ENCODE peak calls at places on chromosomes 7 and 10, in five cellular contexts. M is pancreas, Y is AG10803, H is GM23338, B is HCT116. A is an unnamed sample.

GRCh38 chr7:98278408-98278807 is 3.1 kb upstream of the BRI3 start:
- DNase-seq in M (no peak), Y (no peak), H (peak), B (no peak), A (no peak)

GRCh38 chr7:84237533-84238173 is 43.1 kb upstream of the SEMA3A start:
- DNase-seq in M (no peak), Y (peak), H (no peak), B (peak), A (no peak)

GRCh38 chr7:73799282-73800141 is 29.4 kb upstream of the CLDN3 start:
- DNase-seq in M (no peak), Y (no peak), H (no peak), B (peak), A (no peak)

GRCh38 chr7:90645784-90646183 is 49.7 kb downstream of the CDK14 start:
- DNase-seq in M (no peak), Y (no peak), H (no peak), B (no peak), A (no peak)

GRCh38 chr7:131648491-131648890 is 92.1 kb upstream of the PODXL start:
- DNase-seq in M (no peak), Y (no peak), H (peak), B (no peak), A (no peak)

GRCh38 chr10:79372871-79373270 is 25.6 kb downstream of the PPIF start:
- DNase-seq in M (no peak), Y (no peak), H (no peak), B (no peak), A (no peak)

GRCh38 chr7:22723171-22723601 is 3.8 kb upstream of the IL6 start:
- DNase-seq in M (peak), Y (peak), H (no peak), B (no peak), A (no peak)

GRCh38 chr7:130365511-130366441 is 14.5 kb upstream of the CPA1 start:
- DNase-seq in M (peak), Y (peak), H (peak), B (no peak), A (no peak)

GRCh38 chr7:100093498-100093897 is 4.7 kb downstream of the COPS6 start:
- DNase-seq in M (no peak), Y (no peak), H (no peak), B (no peak), A (no peak)

GRCh38 chr7:158042156-158042880 is 545.3 kb downstream of the PTPRN2 start:
- DNase-seq in M (no peak), Y (no peak), H (no peak), B (no peak), A (no peak)

GRCh38 chr10:30396708-30397107 is 37.3 kb upstream of the MAP3K8 start:
- DNase-seq in M (no peak), Y (no peak), H (no peak), B (no peak), A (no peak)

GRCh38 chr7:143361552-143362125 is 874 bp downstream of the FAM131B start:
- DNase-seq in M (no peak), Y (no peak), H (peak), B (no peak), A (no peak)

GRCh38 chr10:44009891-44010290 is 361.2 kb upstream of the ZNF32 start:
- DNase-seq in M (no peak), Y (peak), H (no peak), B (no peak), A (no peak)

GRCh38 chr10:52739380-52740154 is 33.0 kb downstream of the MBL2 start:
- DNase-seq in M (no peak), Y (no peak), H (no peak), B (no peak), A (no peak)

GRCh38 chr7:105759670-105760548 is 116.5 kb downstream of the ATXN7L1 start:
- DNase-seq in M (peak), Y (peak), H (peak), B (peak), A (no peak)

GRCh38 chr10:79192677-79193003 is 123.9 kb downstream of the ZMIZ1 start:
- DNase-seq in M (no peak), Y (peak), H (no peak), B (no peak), A (no peak)

GRCh38 chr7:48017674-48018073 is 11.2 kb downstream of the SUN3 start:
- DNase-seq in M (no peak), Y (no peak), H (no peak), B (no peak), A (no peak)

GRCh38 chr10:35480150-35480549 is 125.0 kb upstream of the GJD4 start:
- DNase-seq in M (no peak), Y (no peak), H (peak), B (no peak), A (no peak)

GRCh38 chr10:4195214-4195613 is 410.2 kb upstream of the KLF6 start:
- DNase-seq in M (no peak), Y (peak), H (no peak), B (peak), A (no peak)

GRCh38 chr10:132526676-132527075 is 10.9 kb upstream of the INPP5A start:
- DNase-seq in M (no peak), Y (peak), H (no peak), B (no peak), A (no peak)

DNA sequence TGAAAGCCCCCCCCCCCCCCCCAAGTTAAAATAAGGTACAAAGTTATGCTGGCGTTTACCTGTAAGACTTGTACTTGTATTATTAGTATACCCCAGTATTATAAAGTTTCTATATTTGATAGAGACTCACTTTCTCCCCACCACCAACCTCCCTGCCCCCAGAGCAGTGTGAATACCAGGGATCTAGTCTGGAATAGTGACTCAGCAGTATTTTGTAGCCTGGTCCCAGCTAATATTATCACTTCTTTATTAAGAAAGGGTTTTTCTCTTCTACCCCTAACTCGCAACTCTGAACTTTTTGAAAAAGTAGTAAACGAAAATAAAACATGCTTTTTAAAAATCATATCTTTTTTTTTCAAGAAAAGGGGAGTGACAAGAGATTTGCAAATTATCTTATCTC is 26.7 kb downstream of the GLI3 start:
- DNase-seq in M (no peak), Y (no peak), H (no peak), B (no peak), A (no peak)
- H3K4me3 ChIP-seq in M (no peak), Y (no peak), H (no peak), B (no peak), A (no peak)

GRCh38 chr7:17843041-17843440 is 97.3 kb downstream of the SNX13 start:
- DNase-seq in M (no peak), Y (no peak), H (no peak), B (no peak), A (no peak)

GRCh38 chr7:17845197-17845547 is 95.1 kb downstream of the SNX13 start:
- DNase-seq in M (no peak), Y (no peak), H (no peak), B (no peak), A (no peak)

GRCh38 chr7:17846935-17847334 is 93.4 kb downstream of the SNX13 start:
- DNase-seq in M (no peak), Y (no peak), H (no peak), B (no peak), A (no peak)

GRCh38 chr7:17844022-17844421 is 96.3 kb downstream of the SNX13 start:
- DNase-seq in M (no peak), Y (no peak), H (no peak), B (no peak), A (no peak)

GRCh38 chr7:17844514-17845196 is 95.6 kb downstream of the SNX13 start:
- DNase-seq in M (no peak), Y (peak), H (no peak), B (no peak), A (no peak)
- H3K4me3 ChIP-seq in M (no peak), Y (no peak), H (no peak), B (no peak), A (no peak)

DNA sequence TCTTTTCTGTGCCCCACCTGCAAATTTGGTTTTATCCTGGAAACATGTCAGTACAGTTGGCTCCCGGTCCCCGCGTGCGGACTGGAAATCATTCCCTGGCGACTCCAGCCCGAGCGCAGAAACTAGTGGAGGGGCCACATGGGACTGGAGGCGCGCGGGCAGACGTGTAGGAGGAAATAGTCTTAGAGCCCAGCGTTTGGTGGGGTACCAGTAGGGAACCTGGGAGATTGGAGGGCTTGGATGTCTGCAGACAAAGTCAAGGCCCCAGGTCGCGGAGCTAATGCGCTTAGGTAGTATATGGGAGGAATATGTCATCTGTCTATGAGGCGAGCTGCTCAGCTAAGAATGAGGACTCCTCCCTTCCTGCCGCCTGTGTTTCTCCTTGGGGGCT is 1.3 kb downstream of the GALNT17 start:
- DNase-seq in M (no peak), Y (no peak), H (peak), B (no peak), A (no peak)
- H3K4me3 ChIP-seq in M (peak), Y (no peak), H (peak), B (no peak), A (no peak)

DNA sequence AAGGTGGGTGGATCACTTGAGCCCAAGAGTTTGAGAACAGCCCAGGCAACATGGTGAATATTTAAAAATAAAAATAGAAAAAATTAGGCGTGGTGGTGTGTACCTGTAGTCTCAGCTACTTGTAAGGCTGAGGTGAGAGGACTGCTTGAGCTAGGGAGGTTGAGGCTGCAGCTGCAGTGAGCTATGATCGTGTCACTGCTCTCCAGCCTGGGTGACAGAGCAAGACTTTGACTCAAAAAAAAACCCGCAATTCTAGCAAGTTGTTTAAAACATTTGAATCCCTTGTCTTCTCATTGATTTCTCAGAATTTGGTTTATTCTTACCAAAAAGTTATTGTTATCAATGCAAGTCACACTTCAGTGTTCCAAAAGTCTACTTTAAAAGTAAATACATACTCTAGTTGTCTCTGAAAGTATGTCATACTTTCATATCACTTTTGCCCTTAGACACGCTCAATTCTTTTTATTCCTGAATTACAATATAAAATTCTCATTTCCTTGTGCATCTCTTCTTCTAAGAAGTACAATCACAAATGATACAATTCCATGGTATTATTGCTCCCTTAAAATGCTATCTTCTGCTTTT is 6.3 kb downstream of the EPC1 start:
- DNase-seq in M (no peak), Y (no peak), H (no peak), B (no peak), A (no peak)
- H3K4me3 ChIP-seq in M (no peak), Y (no peak), H (no peak), B (no peak), A (peak)

DNA sequence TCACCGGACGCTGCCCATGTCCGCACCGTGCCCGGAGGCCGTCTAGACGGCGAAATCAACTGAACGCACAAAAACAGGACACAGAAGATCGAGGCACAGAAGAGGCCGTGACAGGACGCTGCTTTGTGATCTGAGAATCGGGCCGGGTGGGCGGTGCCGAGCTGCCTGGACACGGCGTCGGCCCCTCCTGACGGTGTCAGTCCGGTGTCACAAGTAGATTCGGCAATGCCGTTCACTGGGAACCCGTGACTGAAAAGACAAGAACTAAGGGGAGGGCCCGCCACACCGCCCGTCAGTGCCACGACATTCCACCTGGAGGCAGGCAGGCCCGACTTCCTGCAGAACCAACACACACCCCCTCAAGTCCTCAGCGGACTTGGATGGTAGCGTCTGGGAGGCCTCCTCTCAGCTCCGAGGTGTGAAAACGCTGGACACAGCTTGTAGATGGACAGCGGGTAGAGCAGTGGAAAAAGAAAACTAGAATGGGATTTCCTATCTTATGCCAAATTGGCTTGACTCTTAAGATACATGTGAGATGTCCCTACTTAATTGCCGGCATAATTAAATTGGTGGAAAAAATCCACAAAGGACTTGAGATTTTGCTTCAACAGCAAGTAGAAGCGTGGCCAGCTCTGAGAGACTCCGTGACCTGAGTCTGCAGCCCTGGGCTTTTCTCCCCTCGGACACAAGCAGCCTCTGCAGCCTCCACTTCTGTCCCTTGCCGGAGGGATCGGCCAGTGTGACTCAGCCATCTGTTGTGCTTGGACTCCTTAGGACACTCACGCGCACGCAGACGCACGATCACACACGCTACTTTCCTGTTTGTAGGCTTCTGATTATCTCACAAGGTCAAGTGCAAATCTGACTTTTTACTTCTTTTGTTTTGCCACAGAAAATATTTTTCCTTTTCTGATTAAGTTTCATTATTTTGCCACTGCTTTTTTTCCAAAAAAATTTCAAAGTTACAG is 269.0 kb downstream of the DIP2C start:
- DNase-seq in M (no peak), Y (no peak), H (no peak), B (no peak), A (no peak)
- H3K4me3 ChIP-seq in M (no peak), Y (no peak), H (no peak), B (no peak), A (no peak)

GRCh38 chr7:155804897-155805825 is 7.1 kb downstream of the SHH start:
- DNase-seq in M (peak), Y (peak), H (peak), B (no peak), A (no peak)
- H3K4me3 ChIP-seq in M (peak), Y (peak), H (peak), B (peak), A (peak)

GRCh38 chr7:110786576-110786975 is 304.4 kb upstream of the LRRN3 start:
- DNase-seq in M (no peak), Y (no peak), H (no peak), B (no peak), A (no peak)
- H3K4me3 ChIP-seq in M (no peak), Y (no peak), H (no peak), B (no peak), A (no peak)

GRCh38 chr7:123067814-123068213 is 72.3 kb upstream of the TAS2R16 start:
- DNase-seq in M (no peak), Y (no peak), H (no peak), B (no peak), A (no peak)
- H3K4me3 ChIP-seq in M (no peak), Y (no peak), H (no peak), B (no peak), A (no peak)

DNA sequence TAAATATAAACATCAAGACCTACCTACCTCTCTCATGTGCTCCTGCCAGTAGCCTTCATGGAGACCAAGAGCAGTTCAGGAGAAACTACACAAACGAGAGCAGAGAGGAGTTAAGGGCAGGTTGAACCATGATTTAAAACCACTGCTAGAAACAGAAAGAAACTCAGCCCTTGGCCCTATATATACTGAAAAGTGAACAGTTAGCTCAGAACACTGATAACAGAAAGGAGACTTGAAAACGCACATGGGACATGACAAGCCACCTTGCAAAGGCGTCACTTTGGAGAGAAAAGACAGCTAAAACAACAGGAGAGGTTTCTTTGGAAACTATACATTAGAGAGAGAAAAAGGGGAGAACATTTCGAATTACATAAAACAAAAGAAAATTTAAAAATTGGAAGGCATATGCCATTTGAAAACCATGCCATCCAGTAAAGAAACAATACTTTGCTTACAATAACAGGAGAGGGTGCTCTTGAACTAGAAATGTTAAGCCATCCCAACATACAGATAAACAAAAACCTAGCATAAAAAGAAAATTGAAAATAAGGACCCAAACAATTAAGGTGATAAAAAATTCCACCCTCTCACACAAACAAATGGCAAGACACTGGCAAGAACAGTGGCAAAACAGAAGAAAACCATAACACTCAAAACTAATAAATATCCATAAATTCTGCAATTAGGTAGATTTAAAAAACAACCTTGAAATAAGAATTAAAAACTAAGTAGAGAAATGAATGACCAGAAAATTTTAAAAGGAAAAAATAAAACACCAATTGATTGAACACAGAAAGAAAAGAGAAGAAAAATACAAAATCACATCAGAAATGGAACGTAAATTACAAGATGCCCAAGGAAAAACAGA is 232.7 kb downstream of the IMMP2L start:
- DNase-seq in M (no peak), Y (peak), H (peak), B (no peak), A (no peak)
- H3K4me3 ChIP-seq in M (no peak), Y (no peak), H (no peak), B (no peak), A (no peak)

DNA sequence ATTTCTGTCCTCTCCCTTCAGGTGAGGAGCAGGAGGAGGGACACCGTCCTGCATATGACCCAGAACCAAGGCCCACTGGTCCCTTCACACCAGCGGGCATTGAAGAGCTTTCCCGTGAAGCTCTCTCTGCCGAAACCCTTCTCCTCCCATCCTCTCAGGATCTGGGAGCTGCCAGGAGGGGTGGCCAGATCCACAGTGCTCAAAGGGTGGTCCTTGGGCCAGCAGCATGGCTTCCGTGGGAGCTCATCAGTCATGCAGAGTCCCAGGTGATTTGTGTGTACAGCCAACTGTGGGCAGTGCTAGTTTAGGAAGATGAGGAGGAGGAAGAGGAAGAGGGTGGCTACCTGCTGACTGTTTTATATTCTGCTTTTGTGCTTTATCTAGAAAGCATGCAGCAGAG is 28.4 kb downstream of the CNPY1 start:
- DNase-seq in M (no peak), Y (no peak), H (no peak), B (no peak), A (no peak)
- H3K4me3 ChIP-seq in M (no peak), Y (no peak), H (no peak), B (no peak), A (no peak)